ENCODE peak calls at places on chromosomes 7 and 10, in seven cellular contexts. G is stomach; L is CD8-positive, alpha-beta T cell; F is H9; Q is fibroblast of mammary gland; V is lower lobe of right lung; E is Peyer's patch. R is an unnamed sample.

GRCh38 chr10:85513450-85513849 is 853.1 kb downstream of the GRID1 start:
- DNase-seq in L (no peak), E (no peak), Q (no peak), F (no peak), G (no peak), V (no peak), R (no peak)

GRCh38 chr7:122290476-122290875 is 14.1 kb downstream of the FEZF1 start:
- DNase-seq in G (no peak), Q (no peak), E (no peak), F (no peak), V (no peak), L (no peak), R (no peak)

GRCh38 chr7:120207037-120207436 is 65.9 kb upstream of the KCND2 start:
- DNase-seq in E (no peak), F (peak), V (no peak), G (no peak), L (no peak), Q (no peak), R (no peak)

GRCh38 chr7:142557971-142558582 is 191.2 kb upstream of the PRSS1 start:
- DNase-seq in F (peak), L (peak), V (no peak), Q (peak), G (no peak), E (peak), R (no peak)

GRCh38 chr7:20430664-20431063 is 100.0 kb downstream of the ITGB8 start:
- DNase-seq in V (no peak), Q (no peak), F (no peak), G (no peak), L (no peak), E (no peak), R (no peak)

GRCh38 chr7:50199824-50200223 is 104.7 kb upstream of the IKZF1 start:
- DNase-seq in E (no peak), L (no peak), G (no peak), F (no peak), Q (no peak), V (no peak), R (no peak)

GRCh38 chr10:125123363-125124113 is 36.8 kb downstream of the CTBP2 start:
- DNase-seq in G (peak), V (peak), F (no peak), L (no peak), Q (peak), E (peak), R (no peak)

GRCh38 chr7:26675143-26675887 is 189.1 kb downstream of the SKAP2 start:
- DNase-seq in L (no peak), V (no peak), G (no peak), E (no peak), Q (peak), F (no peak), R (no peak)

GRCh38 chr7:51268859-51269258 is 47.8 kb downstream of the COBL start:
- DNase-seq in G (no peak), E (no peak), L (no peak), Q (no peak), F (no peak), V (no peak), R (no peak)

GRCh38 chr7:134669845-134670373 is 23.3 kb downstream of the BPGM start:
- DNase-seq in Q (peak), V (peak), E (peak), L (peak), G (peak), F (no peak), R (peak)

GRCh38 chr7:157564518-157565177 is 227.8 kb downstream of the DNAJB6 start:
- DNase-seq in L (no peak), Q (peak), E (no peak), F (no peak), G (no peak), V (no peak), R (no peak)

GRCh38 chr10:80542053-80542452 is 4.4 kb downstream of the SH2D4B start:
- DNase-seq in F (no peak), V (no peak), Q (no peak), L (no peak), E (no peak), G (no peak), R (no peak)

GRCh38 chr10:101441539-101442455 is 87.8 kb downstream of the BTRC start:
- DNase-seq in F (no peak), L (no peak), Q (peak), G (no peak), V (no peak), E (no peak), R (no peak)

GRCh38 chr10:12419279-12419847 is 70.0 kb downstream of the CAMK1D start:
- DNase-seq in V (no peak), G (no peak), Q (peak), E (peak), F (no peak), L (peak), R (no peak)

GRCh38 chr10:24518411-24518810 is 205.3 kb downstream of the ARHGAP21 start:
- DNase-seq in L (no peak), V (no peak), F (no peak), G (no peak), Q (no peak), E (no peak), R (no peak)

GRCh38 chr10:77919713-77920108 is 6.8 kb downstream of the DLG5 start:
- DNase-seq in F (no peak), G (no peak), Q (peak), L (no peak), E (no peak), V (no peak), R (no peak)

GRCh38 chr10:34547283-34547682 is 267.8 kb downstream of the PARD3 start:
- DNase-seq in L (no peak), G (no peak), V (no peak), Q (no peak), E (no peak), F (no peak), R (no peak)

GRCh38 chr7:100583132-100584045 is 2.5 kb downstream of the LRCH4 start:
- DNase-seq in V (peak), E (peak), F (peak), Q (peak), G (peak), L (peak), R (peak)

GRCh38 chr10:115604627-115605026 is 511.5 kb downstream of the ATRNL1 start:
- DNase-seq in L (no peak), V (no peak), Q (no peak), E (no peak), F (no peak), G (no peak), R (no peak)
- TF ChIP-seq CTCF in L (no peak), V (no peak), Q (no peak), E (no peak), F (no peak), G (no peak), R (no peak)

GRCh38 chr10:73774637-73775036 is 7.2 kb upstream of the CHCHD1 start:
- DNase-seq in Q (peak), E (no peak), F (no peak), G (no peak), L (no peak), V (no peak), R (peak)
- TF ChIP-seq CTCF in Q (peak), E (peak), F (no peak), G (no peak), L (no peak), V (no peak), R (peak)

GRCh38 chr7:80873140-80873539 is 45.7 kb downstream of the SEMA3C start:
- DNase-seq in L (no peak), E (no peak), V (no peak), G (no peak), F (no peak), Q (peak), R (no peak)
- TF ChIP-seq CTCF in L (no peak), E (no peak), V (no peak), G (no peak), F (no peak), Q (no peak), R (no peak)

GRCh38 chr7:37832194-37832593 is 16.2 kb upstream of the NME8 start:
- DNase-seq in Q (peak), V (peak), L (peak), F (no peak), E (peak), G (peak), R (no peak)
- TF ChIP-seq CTCF in Q (no peak), V (peak), L (no peak), F (no peak), E (peak), G (no peak), R (peak)

GRCh38 chr7:150715738-150716137 is 675 bp upstream of the GIMAP1 start:
- DNase-seq in F (no peak), G (no peak), L (no peak), Q (no peak), V (no peak), E (no peak), R (no peak)

GRCh38 chr7:150717821-150718420 is 1.5 kb downstream of the GIMAP1 start:
- DNase-seq in L (no peak), Q (no peak), G (no peak), V (no peak), E (no peak), F (no peak), R (no peak)

GRCh38 chr7:150716368-150716767 is at the start of gene GIMAP1:
- DNase-seq in L (peak), Q (no peak), F (no peak), E (peak), V (no peak), G (no peak), R (peak)

GRCh38 chr7:150716939-150717338 is 526 bp downstream of the GIMAP1 start:
- DNase-seq in E (no peak), V (no peak), Q (no peak), F (no peak), L (no peak), G (no peak), R (no peak)

GRCh38 chr7:150715293-150715692 is 1.1 kb upstream of the GIMAP1 start:
- DNase-seq in Q (no peak), G (no peak), F (no peak), V (no peak), E (no peak), L (no peak), R (no peak)
- TF ChIP-seq CTCF in Q (no peak), G (no peak), F (no peak), V (no peak), E (no peak), L (no peak), R (no peak)

GRCh38 chr10:51082857-51083256 is 8.6 kb downstream of the PRKG1 start:
- DNase-seq in G (no peak), L (no peak), E (no peak), Q (no peak), V (no peak), F (no peak), R (no peak)

GRCh38 chr10:51086695-51087094 is 12.4 kb downstream of the PRKG1 start:
- DNase-seq in L (no peak), Q (no peak), V (no peak), F (no peak), E (no peak), G (no peak), R (no peak)

GRCh38 chr10:51079766-51080165 is 5.5 kb downstream of the PRKG1 start:
- DNase-seq in Q (no peak), V (no peak), F (no peak), G (no peak), L (no peak), E (no peak), R (no peak)

GRCh38 chr10:51085204-51085603 is 10.9 kb downstream of the PRKG1 start:
- DNase-seq in L (no peak), G (no peak), E (no peak), V (no peak), F (no peak), Q (no peak), R (no peak)

GRCh38 chr10:51083280-51083986 is 9.1 kb downstream of the PRKG1 start:
- DNase-seq in F (peak), V (no peak), L (no peak), G (no peak), Q (no peak), E (no peak), R (no peak)
- TF ChIP-seq CTCF in F (peak), V (no peak), L (no peak), G (no peak), Q (no peak), E (no peak), R (no peak)

GRCh38 chr7:35339811-35340210 is 85.9 kb upstream of the TBX20 start:
- DNase-seq in Q (no peak), V (no peak), L (no peak), F (no peak), E (no peak), G (no peak), R (no peak)
- TF ChIP-seq CTCF in Q (no peak), V (no peak), L (no peak), F (no peak), E (no peak), G (no peak), R (no peak)

DNA sequence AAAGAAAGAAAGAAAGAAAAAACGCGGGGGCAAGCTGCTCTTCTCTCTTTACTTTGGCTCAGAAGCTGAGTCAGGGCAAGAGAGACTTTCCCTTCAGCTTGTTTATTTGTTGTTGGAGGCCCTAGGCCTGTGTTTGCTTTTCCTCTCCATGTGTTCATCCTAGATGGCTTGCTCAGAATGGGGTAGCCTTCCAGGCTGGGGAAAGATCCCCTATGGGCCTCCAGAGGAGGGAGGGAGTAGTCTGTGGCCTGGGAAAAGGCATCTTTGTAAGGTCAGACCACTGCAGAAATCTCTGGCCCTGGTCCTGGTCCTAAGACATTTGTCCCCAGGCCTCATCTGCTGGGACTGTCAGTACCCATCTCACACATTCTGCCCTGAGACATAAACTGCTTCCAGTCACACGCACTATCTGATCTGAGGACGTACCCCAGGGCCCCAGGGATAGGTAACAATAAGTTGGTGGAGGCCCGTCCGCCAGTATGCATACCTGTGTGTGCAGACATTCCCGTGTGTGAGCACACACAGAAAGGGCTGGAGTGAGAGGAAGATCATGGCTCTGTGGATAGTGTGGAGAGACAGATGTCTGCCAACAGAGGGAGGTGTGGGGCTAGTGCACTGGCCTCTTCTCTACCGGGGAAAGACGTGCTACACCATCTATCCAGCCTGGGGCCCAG is 4.9 kb upstream of the SCD start:
- DNase-seq in E (peak), G (peak), L (peak), F (peak), Q (peak), V (no peak), R (no peak)
- TF ChIP-seq CTCF in E (peak), G (peak), L (peak), F (peak), Q (peak), V (peak), R (peak)

DNA sequence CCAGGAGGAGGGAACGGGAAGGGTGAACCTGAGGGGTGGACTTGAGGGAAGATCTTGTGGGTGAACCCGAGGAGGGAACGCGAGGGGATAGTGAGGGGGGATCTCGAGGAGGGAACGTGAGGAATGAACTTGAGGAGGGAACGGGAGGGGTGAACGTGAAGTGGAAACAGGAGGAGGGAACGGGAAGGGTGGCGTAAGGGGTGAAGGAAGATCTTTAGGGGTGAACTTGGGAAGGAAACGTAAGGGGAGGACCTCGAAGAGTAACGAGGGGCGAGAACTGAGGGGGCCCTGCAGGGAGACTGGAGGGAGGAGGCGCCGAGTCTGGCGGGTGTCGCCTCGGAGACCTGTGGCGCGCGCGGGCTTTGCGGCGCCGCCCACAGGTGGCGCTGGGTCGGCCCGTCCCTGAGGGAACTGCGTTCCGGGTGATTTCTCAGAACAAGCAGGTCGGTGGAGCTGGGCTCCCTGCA is 677 bp downstream of the MYO3A start:
- DNase-seq in Q (no peak), F (peak), L (no peak), V (no peak), E (no peak), G (no peak), R (no peak)
- TF ChIP-seq CTCF in Q (no peak), F (peak), L (no peak), V (peak), E (no peak), G (peak), R (no peak)

GRCh38 chr10:112988839-112989406 is 38.9 kb downstream of the TCF7L2 start:
- DNase-seq in V (no peak), E (no peak), L (no peak), Q (no peak), G (no peak), F (peak), R (no peak)

GRCh38 chr10:112986791-112987190 is 36.7 kb downstream of the TCF7L2 start:
- DNase-seq in Q (peak), G (no peak), L (no peak), V (no peak), F (no peak), E (no peak), R (no peak)

GRCh38 chr10:112991888-112992491 is 41.9 kb downstream of the TCF7L2 start:
- DNase-seq in L (no peak), V (no peak), G (no peak), Q (no peak), E (no peak), F (no peak), R (no peak)

GRCh38 chr10:112985701-112986510 is 35.9 kb downstream of the TCF7L2 start:
- DNase-seq in F (no peak), G (no peak), Q (peak), E (no peak), L (no peak), V (no peak), R (no peak)

DNA sequence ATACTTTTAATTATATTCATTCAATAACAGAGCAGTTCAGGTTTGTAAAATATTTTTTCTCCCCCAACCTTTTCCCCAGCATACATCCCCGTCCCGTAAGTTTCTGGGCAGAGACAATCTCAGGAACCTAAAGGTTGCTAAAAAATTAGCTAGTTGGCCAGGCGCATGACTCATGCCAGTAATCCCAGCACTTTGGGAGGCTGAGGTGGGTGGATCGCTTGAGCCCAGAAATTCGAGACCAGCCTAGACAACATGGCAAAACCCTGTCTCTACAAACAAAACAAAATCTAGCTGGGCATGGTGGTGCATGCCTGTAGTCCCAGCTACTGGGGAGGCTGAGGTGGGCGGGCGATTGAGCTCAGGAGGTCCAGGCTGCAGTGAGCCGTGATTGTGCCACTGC is 40.2 kb downstream of the TCF7L2 start:
- DNase-seq in G (no peak), Q (peak), F (no peak), V (no peak), E (no peak), L (no peak), R (no peak)
- TF ChIP-seq CTCF in G (no peak), Q (no peak), F (no peak), V (no peak), E (no peak), L (no peak), R (no peak)

R was measured in natural killer cell.